ENCODE peak calls at places on chromosomes 16 and 17, in nine cellular contexts. Q is OCI-LY7, E is cardiac muscle cell, F is Peyer's patch, R is fibroblast of pulmonary artery, P is cardiac fibroblast, M is left ventricle myocardium inferior, D is stomach, Y is mammary epithelial cell. Z is an unnamed sample.
A peak's percentile ranks its signal among the peaks of the same experiment; 100 is the strongest.

GRCh38 chr16:77657016-77657415 is 65.3 kb upstream of the NUDT7 start:
- DNase-seq in Q (no peak), E (no peak), F (no peak), R (peak; percentile 35), P (no peak), M (no peak), D (no peak), Y (no peak), Z (peak; percentile 7)

GRCh38 chr17:17679748-17680147 is 1.5 kb upstream of the RAI1 start:
- DNase-seq in Q (no peak), E (no peak), F (no peak), R (no peak), P (no peak), M (no peak), D (no peak), Y (no peak), Z (no peak)

GRCh38 chr16:70770968-70771552 is 29.9 kb downstream of the VAC14 start:
- DNase-seq in Q (peak; percentile 43), E (peak; percentile 66), F (peak; percentile 77), R (peak; percentile 62), P (peak; percentile 64), M (peak; percentile 46), D (peak; percentile 69), Y (peak; percentile 47), Z (no peak)

GRCh38 chr17:44308865-44309264 is 464 bp downstream of the RUNDC3A start:
- DNase-seq in Q (no peak), E (no peak), F (no peak), R (no peak), P (no peak), M (no peak), D (no peak), Y (no peak), Z (no peak)

GRCh38 chr16:67489401-67490083 is 6.2 kb upstream of the AGRP start:
- DNase-seq in Q (peak; percentile 25), E (peak; percentile 81), F (no peak), R (no peak), P (no peak), M (no peak), D (no peak), Y (no peak), Z (no peak)

GRCh38 chr17:72733619-72734282 is 358.7 kb downstream of the SLC39A11 start:
- DNase-seq in Q (peak; percentile 29), E (no peak), F (peak; percentile 2), R (no peak), P (no peak), M (no peak), D (no peak), Y (no peak), Z (no peak)

GRCh38 chr17:54795046-54795445 is 105.6 kb upstream of the TOM1L1 start:
- DNase-seq in Q (no peak), E (no peak), F (no peak), R (no peak), P (no peak), M (no peak), D (no peak), Y (no peak), Z (no peak)

GRCh38 chr16:14462811-14463210 is 167.2 kb downstream of the PARN start:
- DNase-seq in Q (no peak), E (no peak), F (no peak), R (peak; percentile 47), P (no peak), M (no peak), D (no peak), Y (peak; percentile 73), Z (no peak)

GRCh38 chr16:15592324-15592723 is 50.6 kb downstream of the MARF1 start:
- DNase-seq in Q (no peak), E (no peak), F (no peak), R (no peak), P (no peak), M (no peak), D (no peak), Y (no peak), Z (no peak)

GRCh38 chr16:61936522-61936921 is 99.7 kb downstream of the CDH8 start:
- DNase-seq in Q (no peak), E (peak; percentile 41), F (no peak), R (no peak), P (no peak), M (no peak), D (no peak), Y (no peak), Z (no peak)

GRCh38 chr17:2056221-2057129 is 1.6 kb downstream of the HIC1 start:
- DNase-seq in Q (no peak), E (peak; percentile 51), F (peak; percentile 66), R (peak; percentile 72), P (peak; percentile 74), M (no peak), D (no peak), Y (no peak), Z (no peak)

DNA sequence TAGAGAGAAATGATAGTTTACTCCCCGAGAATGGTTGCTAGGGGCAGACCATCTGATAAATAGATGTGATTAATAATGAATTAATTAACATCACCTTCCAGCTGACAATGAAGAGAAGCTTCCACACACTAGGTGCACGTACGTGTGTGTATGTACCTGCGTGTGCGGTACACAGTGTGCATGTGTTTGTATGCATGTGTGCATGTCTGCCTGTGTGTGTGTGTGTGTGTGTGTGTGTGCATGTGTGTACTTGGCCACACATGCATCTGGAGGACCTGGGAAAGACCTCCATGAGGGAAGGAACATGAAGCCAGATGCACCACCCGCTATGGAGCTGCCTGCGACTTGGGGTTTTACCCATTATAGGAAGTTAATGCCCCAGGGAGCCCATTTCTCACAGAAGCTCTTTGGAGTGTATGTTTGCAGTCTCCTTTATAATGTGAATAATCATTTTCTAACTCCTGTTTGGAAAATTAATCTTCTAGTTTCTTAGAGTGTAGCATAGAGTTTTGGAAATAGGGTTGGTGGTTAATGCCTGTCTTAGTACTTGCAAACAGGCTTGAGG is 229.1 kb downstream of the ENGASE start:
- DNase-seq in Q (peak; percentile 58), E (no peak), F (no peak), R (no peak), P (no peak), M (no peak), D (no peak), Y (no peak), Z (no peak)
- TF ChIP-seq CTCF in Q (no peak), E (no peak), F (no peak), R (no peak), P (no peak), M (no peak), D (no peak), Y (no peak), Z (no peak)

DNA sequence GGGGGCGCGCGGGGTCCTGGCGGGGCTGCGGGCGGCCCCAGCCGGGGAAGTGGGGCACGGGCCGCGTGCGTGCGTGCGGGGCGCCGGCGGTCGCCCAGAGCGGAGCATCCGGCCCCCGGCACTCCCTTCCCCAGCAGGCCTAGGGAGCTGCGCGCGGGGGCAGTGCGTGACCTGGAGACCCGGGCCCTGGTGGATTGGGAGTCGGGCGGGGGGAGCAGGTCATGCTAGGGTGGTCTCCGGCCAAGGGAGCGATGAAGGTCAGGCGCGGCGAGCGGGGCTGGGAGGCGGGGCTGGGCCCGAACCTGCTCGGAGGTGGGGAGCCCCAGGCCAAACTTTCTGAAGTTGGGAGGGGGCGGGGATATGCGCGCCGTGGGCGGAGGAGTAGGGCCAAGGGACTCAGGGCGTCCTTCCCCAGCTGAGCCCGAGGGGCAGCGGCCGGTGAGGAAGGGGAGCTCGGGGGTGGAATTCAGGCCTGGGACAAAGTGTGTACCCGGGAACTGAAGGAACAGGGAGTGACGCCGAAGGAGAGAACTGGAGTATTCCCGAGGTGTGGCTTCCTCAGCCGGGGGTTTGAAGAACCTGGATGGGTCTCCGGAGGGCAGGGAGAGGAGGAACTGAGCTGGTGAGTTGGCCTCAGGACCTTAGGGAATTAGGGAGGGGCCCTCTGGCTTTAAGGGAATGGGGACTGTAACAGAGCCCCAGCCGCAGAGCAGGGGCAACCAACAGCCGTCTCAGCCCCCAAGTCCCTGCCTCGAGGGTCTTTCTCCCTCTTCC is 574 bp downstream of the XYLT2 start:
- DNase-seq in Q (no peak), E (peak; percentile 59), F (peak; percentile 69), R (no peak), P (no peak), M (peak; percentile 47), D (peak; percentile 63), Y (peak; percentile 31), Z (no peak)
- H3K4me3 ChIP-seq in Q (peak overlapping the region; percentile 82), E (peak overlapping the region; percentile 86), F (peak overlapping the region; percentile 80), R (peak overlapping the region; percentile 84), P (peak overlapping the region; percentile 90), M (peak overlapping the region; percentile 96), D (peak overlapping the region; percentile 76), Y (peak overlapping the region; percentile 89), Z (peak overlapping the region; percentile 93)

DNA sequence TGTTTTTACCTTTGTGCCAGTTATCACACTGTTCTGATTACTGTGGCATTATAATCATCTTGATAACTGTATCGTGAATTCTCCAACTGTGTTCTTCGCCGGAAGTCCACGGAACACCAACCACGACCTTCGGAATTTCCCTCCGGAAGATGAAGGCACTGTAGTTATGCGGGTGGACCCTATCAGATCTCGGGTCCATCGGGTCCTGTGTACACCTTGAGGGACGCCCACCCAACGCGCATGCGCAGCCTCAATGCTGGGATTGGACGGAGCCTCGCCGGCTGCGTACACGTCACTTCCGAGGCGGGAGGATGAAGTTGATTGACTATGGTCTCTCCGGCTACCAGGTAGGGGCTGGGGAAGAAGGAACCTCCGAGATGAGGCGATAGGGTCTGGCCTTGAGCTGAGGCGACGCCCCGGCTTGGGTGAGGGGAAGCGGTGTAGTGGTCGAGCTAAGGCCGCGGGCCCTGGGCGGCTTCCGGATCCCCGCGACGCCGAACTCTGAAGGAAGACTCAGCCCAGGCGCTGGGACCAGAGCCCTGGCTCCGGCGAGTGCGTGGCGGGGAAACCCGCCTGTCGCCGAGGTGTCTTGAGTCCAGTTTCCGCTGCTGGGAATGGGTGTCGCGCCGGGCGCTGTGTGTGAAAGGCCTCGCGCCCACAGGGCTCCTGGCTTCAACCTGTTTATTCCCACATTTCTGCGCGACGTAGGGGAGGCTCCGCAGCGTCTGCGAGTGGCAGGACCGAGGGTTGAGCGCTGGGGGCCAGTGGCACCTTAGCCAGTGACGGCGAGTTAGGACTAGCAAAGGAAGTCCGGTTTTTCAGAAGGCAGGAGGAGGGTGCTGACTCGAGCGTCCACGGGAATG is at the start of gene DHRS7B:
- DNase-seq in Q (peak; percentile 98), E (peak; percentile 98), F (peak; percentile 99), R (peak; percentile 91), P (peak; percentile 91), M (peak; percentile 96), D (peak; percentile 98), Y (peak; percentile 95), Z (peak; percentile 48)
- TF ChIP-seq CTCF in Q (peak; percentile 16), E (peak; percentile 6), F (no peak), R (no peak), P (no peak), M (no peak), D (no peak), Y (no peak), Z (no peak)

GRCh38 chr16:25093208-25094061 is 18.1 kb upstream of the LCMT1 start:
- DNase-seq in Q (peak; percentile 59), E (no peak), F (no peak), R (no peak), P (no peak), M (no peak), D (no peak), Y (no peak), Z (no peak)

GRCh38 chr16:25095636-25096035 is 15.9 kb upstream of the LCMT1 start:
- DNase-seq in Q (no peak), E (no peak), F (no peak), R (no peak), P (no peak), M (no peak), D (no peak), Y (no peak), Z (no peak)

GRCh38 chr16:25089346-25089745 is 22.2 kb upstream of the LCMT1 start:
- DNase-seq in Q (no peak), E (no peak), F (peak; percentile 81), R (no peak), P (no peak), M (no peak), D (no peak), Y (no peak), Z (no peak)

GRCh38 chr16:25097304-25097988 is 14.1 kb upstream of the LCMT1 start:
- DNase-seq in Q (no peak), E (no peak), F (no peak), R (no peak), P (no peak), M (no peak), D (no peak), Y (no peak), Z (no peak)

GRCh38 chr16:25092489-25092888 is 19.1 kb upstream of the LCMT1 start:
- DNase-seq in Q (no peak), E (no peak), F (no peak), R (no peak), P (no peak), M (no peak), D (no peak), Y (no peak), Z (no peak)
- H3K4me3 ChIP-seq in Q (no peak overlapping the region), E (no peak overlapping the region), F (no peak overlapping the region), R (no peak overlapping the region), P (no peak overlapping the region), M (no peak overlapping the region), D (no peak overlapping the region), Y (no peak overlapping the region), Z (no peak overlapping the region)